ENCODE peak calls at places on chromosomes 16 and 17, in nine cellular contexts. S, R, U, F, C, L, E, V and D are unnamed samples.

GRCh38 chr17:35900280-35900679 is 20.1 kb upstream of the CCL5 start:
- DNase-seq in S (peak), R (no peak), U (no peak), F (no peak), C (no peak), L (no peak), E (no peak), V (no peak), D (no peak)

GRCh38 chr17:17351356-17351891 is 48.3 kb downstream of the NT5M start:
- DNase-seq in S (no peak), R (peak), U (no peak), F (no peak), C (no peak), L (no peak), E (no peak), V (no peak), D (no peak)

GRCh38 chr17:68776451-68776850 is 175.3 kb upstream of the FAM20A start:
- DNase-seq in S (no peak), R (no peak), U (no peak), F (no peak), C (no peak), L (no peak), E (no peak), V (no peak), D (no peak)

GRCh38 chr16:85524365-85524629 is 88.8 kb upstream of the GSE1 start:
- DNase-seq in S (no peak), R (no peak), U (no peak), F (no peak), C (no peak), L (no peak), E (no peak), V (no peak), D (no peak)

GRCh38 chr17:15393414-15393813 is 52.0 kb upstream of the TEKT3 start:
- DNase-seq in S (no peak), R (no peak), U (no peak), F (no peak), C (no peak), L (no peak), E (no peak), V (no peak), D (no peak)

GRCh38 chr17:2002767-2003329 is 22.3 kb downstream of the RTN4RL1 start:
- DNase-seq in S (no peak), R (no peak), U (no peak), F (no peak), C (no peak), L (no peak), E (peak), V (no peak), D (no peak)

GRCh38 chr17:2511462-2512369 is at the start of gene METTL16:
- DNase-seq in S (peak), R (peak), U (peak), F (peak), C (peak), L (peak), E (peak), V (peak), D (peak)

GRCh38 chr16:27685802-27686201 is 135.9 kb downstream of the KATNIP start:
- DNase-seq in S (no peak), R (no peak), U (no peak), F (no peak), C (peak), L (no peak), E (no peak), V (no peak), D (no peak)

GRCh38 chr17:11622468-11622867 is 24.2 kb downstream of the DNAH9 start:
- DNase-seq in S (no peak), R (no peak), U (no peak), F (no peak), C (no peak), L (no peak), E (no peak), V (no peak), D (no peak)

GRCh38 chr16:64416232-64417010 is 705.4 kb downstream of the CDH11 start:
- DNase-seq in S (no peak), R (no peak), U (no peak), F (no peak), C (no peak), L (no peak), E (no peak), V (no peak), D (peak)

GRCh38 chr16:56357765-56358322 is 67.5 kb downstream of the AMFR start:
- DNase-seq in S (peak), R (peak), U (no peak), F (no peak), C (peak), L (no peak), E (no peak), V (peak), D (no peak)

GRCh38 chr16:64455275-64455674 is 666.6 kb downstream of the CDH11 start:
- DNase-seq in S (no peak), R (no peak), U (no peak), F (no peak), C (no peak), L (no peak), E (no peak), V (no peak), D (no peak)

GRCh38 chr17:35254107-35254802 is 11.4 kb downstream of the SLFN5 start:
- DNase-seq in S (peak), R (peak), U (peak), F (peak), C (peak), L (peak), E (peak), V (peak), D (peak)

GRCh38 chr17:38333635-38334295 is 10.0 kb downstream of the GPR179 start:
- DNase-seq in S (peak), R (peak), U (peak), F (no peak), C (peak), L (no peak), E (no peak), V (no peak), D (peak)

GRCh38 chr17:66691644-66692500 is 143.0 kb upstream of the CACNG5 start:
- DNase-seq in S (peak), R (no peak), U (peak), F (no peak), C (no peak), L (no peak), E (no peak), V (no peak), D (no peak)

GRCh38 chr17:83064732-83065659 is 14.4 kb upstream of the METRNL start:
- DNase-seq in S (peak), R (peak), U (no peak), F (no peak), C (peak), L (peak), E (peak), V (peak), D (no peak)

GRCh38 chr17:5502552-5502951 is 16.2 kb downstream of the MIS12 start:
- DNase-seq in S (no peak), R (no peak), U (no peak), F (no peak), C (no peak), L (no peak), E (no peak), V (no peak), D (no peak)

GRCh38 chr17:5499790-5500189 is 13.4 kb downstream of the MIS12 start:
- DNase-seq in S (peak), R (no peak), U (no peak), F (no peak), C (no peak), L (no peak), E (no peak), V (no peak), D (no peak)

GRCh38 chr17:5500247-5500803 is 14.0 kb downstream of the MIS12 start:
- DNase-seq in S (peak), R (no peak), U (no peak), F (no peak), C (no peak), L (no peak), E (no peak), V (no peak), D (no peak)

GRCh38 chr17:5501725-5502124 is 15.4 kb downstream of the MIS12 start:
- DNase-seq in S (peak), R (no peak), U (no peak), F (no peak), C (no peak), L (no peak), E (no peak), V (no peak), D (no peak)

DNA sequence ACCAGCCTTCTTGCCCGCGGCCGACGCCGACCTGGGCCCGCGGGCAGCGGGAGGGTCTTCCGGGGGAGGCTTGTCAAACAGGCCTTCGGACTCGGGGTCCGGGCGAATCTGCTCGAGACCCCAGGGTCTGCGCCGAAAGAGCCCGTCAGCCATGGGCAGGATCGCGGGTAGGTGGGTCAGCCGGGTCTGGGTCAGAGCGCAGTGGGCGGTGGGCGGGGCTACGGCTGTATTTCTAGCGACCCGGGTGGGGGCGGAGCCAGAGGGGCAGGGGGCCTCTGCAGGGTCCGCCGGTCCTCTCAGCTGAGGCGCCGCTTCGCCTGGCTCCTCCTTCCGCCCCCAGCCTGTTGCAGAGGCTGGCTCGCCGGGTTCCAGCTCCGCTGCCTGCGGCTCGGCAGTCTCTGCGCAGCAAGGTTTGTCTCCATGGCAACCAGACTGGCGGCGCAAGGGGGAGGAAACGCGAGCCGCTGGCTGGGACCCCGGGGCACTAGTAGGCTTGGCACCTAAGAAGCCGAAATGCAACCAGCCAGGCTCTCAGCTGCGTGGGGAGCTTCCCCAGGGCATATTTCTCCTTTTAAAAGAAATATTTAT is 14.5 kb downstream of the MIS12 start:
- DNase-seq in S (peak), R (peak), U (peak), F (no peak), C (peak), L (peak), E (peak), V (peak), D (peak)
- TF ChIP-seq POLR2A in S (no peak), R (no peak), U (no peak), F (no peak), C (peak), L (peak), E (no peak), V (no peak), D (no peak)

GRCh38 chr17:64496786-64497564 is at the start of gene POLG2:
- DNase-seq in S (peak), R (peak), U (peak), F (peak), C (peak), L (peak), E (peak), V (peak), D (peak)
- TF ChIP-seq POLR2A in S (peak), R (peak), U (peak), F (peak), C (peak), L (peak), E (peak), V (no peak), D (peak)

GRCh38 chr17:78127888-78128615 is 503 bp downstream of the TMC6 start:
- DNase-seq in S (peak), R (peak), U (no peak), F (no peak), C (peak), L (no peak), E (peak), V (no peak), D (no peak)
- TF ChIP-seq POLR2A in S (no peak), R (no peak), U (no peak), F (no peak), C (peak), L (no peak), E (peak), V (no peak), D (no peak)

GRCh38 chr16:88402551-88402950 is 19.8 kb downstream of the ZNF469 start:
- DNase-seq in S (no peak), R (no peak), U (no peak), F (no peak), C (no peak), L (no peak), E (no peak), V (no peak), D (no peak)
- TF ChIP-seq POLR2A in S (no peak), R (no peak), U (no peak), F (no peak), C (no peak), L (no peak), E (no peak), V (no peak), D (no peak)

GRCh38 chr16:2749936-2750335 is 2.5 kb upstream of the SRRM2 start:
- DNase-seq in S (no peak), R (no peak), U (no peak), F (no peak), C (no peak), L (no peak), E (no peak), V (no peak), D (no peak)

GRCh38 chr16:2753523-2754020 is 1.1 kb downstream of the SRRM2 start:
- DNase-seq in S (no peak), R (no peak), U (no peak), F (no peak), C (no peak), L (peak), E (no peak), V (no peak), D (no peak)

GRCh38 chr16:2751577-2752034 is 832 bp upstream of the SRRM2 start:
- DNase-seq in S (no peak), R (no peak), U (no peak), F (peak), C (peak), L (no peak), E (no peak), V (no peak), D (no peak)

GRCh38 chr16:2752850-2753522 is 548 bp downstream of the SRRM2 start:
- DNase-seq in S (peak), R (peak), U (peak), F (peak), C (peak), L (peak), E (peak), V (peak), D (peak)

DNA sequence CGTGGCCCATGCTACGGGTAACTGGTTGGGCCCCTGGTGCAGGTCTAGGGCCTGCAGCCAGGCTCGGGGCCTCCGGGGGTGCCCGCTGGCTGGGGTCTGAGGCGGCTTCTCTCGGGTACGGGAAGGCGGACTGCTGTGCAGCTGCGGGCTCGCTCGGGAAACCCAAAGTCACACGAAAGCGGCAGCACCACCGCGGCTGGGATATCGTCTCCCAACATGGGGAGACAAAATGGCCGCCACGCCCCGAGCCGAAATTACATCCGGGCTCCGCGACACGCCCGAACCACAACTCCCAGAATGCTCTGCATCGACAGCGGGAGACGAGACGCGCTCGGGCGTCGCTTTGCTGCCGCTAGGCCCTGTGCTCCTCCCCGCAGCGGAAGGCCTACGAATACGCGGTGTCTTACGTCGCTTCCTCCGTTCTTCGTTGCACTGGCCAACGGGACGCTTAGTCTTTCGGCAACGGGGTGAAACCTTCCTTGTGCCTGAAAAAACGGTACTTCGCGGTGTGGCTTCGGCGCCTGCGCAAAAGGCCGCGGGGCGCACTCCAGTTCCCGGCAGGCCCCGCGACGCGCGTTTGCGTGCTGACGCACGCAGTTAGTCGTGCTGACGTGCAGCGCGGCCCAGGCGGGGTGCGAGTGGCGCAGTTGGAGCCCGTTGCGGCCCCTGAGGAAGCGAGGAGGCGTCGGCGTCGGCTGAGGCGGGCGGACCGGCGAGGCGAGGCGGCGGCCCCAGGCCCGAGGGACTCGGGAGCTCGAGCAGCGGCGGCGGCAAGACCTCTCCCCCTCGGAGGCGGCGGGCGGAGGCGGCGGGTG is at the start of gene SRRM2:
- DNase-seq in S (peak), R (peak), U (peak), F (peak), C (peak), L (peak), E (peak), V (peak), D (peak)
- TF ChIP-seq POLR2A in S (peak), R (peak), U (peak), F (peak), C (peak), L (peak), E (peak), V (peak), D (peak)

GRCh38 chr17:44002141-44002848 is 2.1 kb upstream of the NAGS start:
- DNase-seq in S (no peak), R (no peak), U (peak), F (no peak), C (no peak), L (no peak), E (no peak), V (no peak), D (peak)
- TF ChIP-seq POLR2A in S (no peak), R (no peak), U (no peak), F (no peak), C (no peak), L (no peak), E (no peak), V (no peak), D (no peak)

DNA sequence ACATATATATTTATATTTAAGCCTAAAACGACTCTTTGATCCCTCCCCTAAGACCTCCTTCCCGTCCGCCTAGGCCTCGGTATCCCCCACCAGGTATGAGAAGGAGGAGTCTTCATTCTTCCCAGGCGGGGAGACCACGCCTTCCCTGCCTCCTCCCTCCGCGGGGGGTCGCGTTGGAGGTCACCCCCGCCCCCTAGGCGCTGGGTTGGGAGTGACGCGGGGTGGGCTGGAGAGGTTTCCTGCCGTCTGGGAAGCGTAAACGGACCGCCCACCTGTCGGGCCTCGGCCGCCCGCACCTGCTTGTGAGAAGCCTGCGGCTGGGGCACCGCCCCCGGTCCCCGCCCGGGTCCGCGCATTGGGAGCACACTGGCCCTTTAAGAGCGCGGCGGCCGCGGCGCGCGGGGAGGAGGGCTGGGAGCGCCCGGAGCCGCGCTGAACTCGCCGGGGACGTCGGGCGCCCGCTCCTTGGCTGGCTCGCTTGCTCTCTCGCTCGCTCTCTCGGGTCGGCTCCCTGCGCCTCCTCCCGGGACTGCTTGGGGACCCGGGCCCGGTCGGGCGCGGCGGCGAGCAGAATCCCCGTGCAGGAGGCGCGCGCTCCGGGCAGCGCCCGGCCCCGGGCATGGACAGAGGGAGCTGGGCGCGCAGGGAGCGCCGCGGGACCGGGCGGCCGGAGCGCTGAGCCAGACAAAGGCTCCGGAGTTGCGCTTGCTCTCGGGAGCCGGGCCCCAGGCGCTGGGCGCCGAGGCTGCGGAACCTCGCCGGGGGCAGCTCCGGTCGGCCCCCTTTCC is at the start of gene MMP15:
- DNase-seq in S (peak), R (peak), U (peak), F (peak), C (peak), L (peak), E (peak), V (peak), D (peak)
- TF ChIP-seq POLR2A in S (no peak), R (peak), U (peak), F (peak), C (peak), L (peak), E (peak), V (no peak), D (no peak)

GRCh38 chr16:73058616-73059409 is 10.9 kb upstream of the ZFHX3 start:
- DNase-seq in S (no peak), R (peak), U (peak), F (peak), C (no peak), L (peak), E (no peak), V (peak), D (no peak)

GRCh38 chr16:73058221-73058615 is 10.3 kb upstream of the ZFHX3 start:
- DNase-seq in S (no peak), R (peak), U (no peak), F (no peak), C (peak), L (peak), E (no peak), V (peak), D (no peak)

GRCh38 chr16:73056911-73057310 is 9.0 kb upstream of the ZFHX3 start:
- DNase-seq in S (no peak), R (no peak), U (no peak), F (no peak), C (no peak), L (no peak), E (no peak), V (no peak), D (no peak)

GRCh38 chr16:73056383-73056782 is 8.5 kb upstream of the ZFHX3 start:
- DNase-seq in S (no peak), R (no peak), U (no peak), F (no peak), C (no peak), L (no peak), E (no peak), V (no peak), D (no peak)

GRCh38 chr16:73057369-73058210 is 9.7 kb upstream of the ZFHX3 start:
- DNase-seq in S (no peak), R (no peak), U (no peak), F (no peak), C (no peak), L (peak), E (no peak), V (peak), D (no peak)
- TF ChIP-seq POLR2A in S (no peak), R (no peak), U (peak), F (no peak), C (peak), L (peak), E (peak), V (no peak), D (no peak)

DNA sequence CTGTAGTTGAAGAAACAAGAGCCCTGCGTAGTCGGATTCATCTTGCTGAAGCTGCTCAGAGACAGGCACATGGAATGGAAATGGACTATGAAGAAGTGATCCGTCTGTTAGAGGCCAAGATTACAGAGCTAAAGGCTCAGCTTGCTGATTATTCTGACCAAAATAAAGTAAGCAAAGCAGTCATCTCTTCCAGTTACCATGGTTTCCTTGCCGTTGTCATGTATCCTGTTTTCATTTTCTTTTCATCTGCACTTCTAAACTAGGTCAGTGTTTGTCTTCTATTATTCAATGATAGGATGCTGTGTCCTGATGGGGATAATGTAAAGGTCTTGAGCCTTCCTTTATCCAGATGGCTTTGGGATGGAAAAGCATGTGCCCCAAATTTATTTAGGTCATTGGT is 104.3 kb downstream of the STXBP4 start:
- DNase-seq in S (no peak), R (no peak), U (no peak), F (no peak), C (no peak), L (no peak), E (no peak), V (no peak), D (no peak)
- TF ChIP-seq POLR2A in S (no peak), R (no peak), U (no peak), F (no peak), C (no peak), L (no peak), E (no peak), V (no peak), D (no peak)